ENCODE peak calls at places on chromosomes 7 and 10, in six cellular contexts. One of them, this sample, is unnamed. For H3K4me1, the result is how much of the 10 kb centered on the place peaks cover.

GRCh38 chr10:62681211-62681940 is 123.1 kb upstream of the ADO start:
- DNase-seq in fibroblast of lung: peak
- DNase-seq in esophagus muscularis mucosa: no peak
- DNase-seq in neural progenitor cell: peak
- DNase-seq in body of pancreas: no peak
- DNase-seq in A549: no peak
- DNase-seq in this sample: peak

GRCh38 chr7:142549007-142549406 is 200.3 kb upstream of the PRSS1 start:
- DNase-seq in fibroblast of lung: peak
- DNase-seq in neural progenitor cell: no peak
- DNase-seq in esophagus muscularis mucosa: peak
- DNase-seq in body of pancreas: no peak
- DNase-seq in A549: no peak
- DNase-seq in this sample: no peak

GRCh38 chr7:80630611-80631010 is 7.8 kb upstream of the CD36 start:
- DNase-seq in A549: no peak
- DNase-seq in fibroblast of lung: peak
- DNase-seq in esophagus muscularis mucosa: no peak
- DNase-seq in neural progenitor cell: no peak
- DNase-seq in body of pancreas: no peak
- DNase-seq in this sample: no peak

GRCh38 chr10:30736685-30737232 is 107.2 kb upstream of the LYZL2 start:
- DNase-seq in esophagus muscularis mucosa: no peak
- DNase-seq in fibroblast of lung: peak
- DNase-seq in A549: peak
- DNase-seq in body of pancreas: no peak
- DNase-seq in neural progenitor cell: no peak
- DNase-seq in this sample: no peak

GRCh38 chr7:112484671-112485097 is 3.9 kb downstream of the LSMEM1 start:
- DNase-seq in body of pancreas: no peak
- DNase-seq in neural progenitor cell: no peak
- DNase-seq in fibroblast of lung: peak
- DNase-seq in esophagus muscularis mucosa: no peak
- DNase-seq in A549: peak
- DNase-seq in this sample: no peak

GRCh38 chr7:44477063-44477830 is 13.2 kb downstream of the NUDCD3 start:
- DNase-seq in body of pancreas: peak
- DNase-seq in neural progenitor cell: peak
- DNase-seq in fibroblast of lung: peak
- DNase-seq in esophagus muscularis mucosa: no peak
- DNase-seq in A549: peak
- DNase-seq in this sample: peak

GRCh38 chr7:149209518-149210269 is 14.3 kb downstream of the ZNF282 start:
- DNase-seq in esophagus muscularis mucosa: no peak
- DNase-seq in body of pancreas: no peak
- DNase-seq in A549: peak
- DNase-seq in neural progenitor cell: peak
- DNase-seq in fibroblast of lung: peak
- DNase-seq in this sample: peak

GRCh38 chr7:119720541-119720940 is 552.4 kb upstream of the KCND2 start:
- DNase-seq in esophagus muscularis mucosa: no peak
- DNase-seq in fibroblast of lung: peak
- DNase-seq in A549: no peak
- DNase-seq in body of pancreas: no peak
- DNase-seq in neural progenitor cell: no peak
- DNase-seq in this sample: no peak

GRCh38 chr7:151520419-151521229 is 929 bp upstream of the RHEB start:
- DNase-seq in A549: no peak
- DNase-seq in esophagus muscularis mucosa: no peak
- DNase-seq in fibroblast of lung: no peak
- DNase-seq in body of pancreas: peak
- DNase-seq in neural progenitor cell: no peak
- DNase-seq in this sample: no peak

GRCh38 chr7:146655928-146656797 is 539.6 kb downstream of the CNTNAP2 start:
- DNase-seq in A549: no peak
- DNase-seq in body of pancreas: no peak
- DNase-seq in esophagus muscularis mucosa: no peak
- DNase-seq in neural progenitor cell: no peak
- DNase-seq in fibroblast of lung: peak
- DNase-seq in this sample: peak

GRCh38 chr7:116525298-116525912 is 569 bp downstream of the CAV1 start:
- DNase-seq in esophagus muscularis mucosa: no peak
- DNase-seq in fibroblast of lung: no peak
- DNase-seq in body of pancreas: peak
- DNase-seq in A549: no peak
- DNase-seq in neural progenitor cell: peak
- DNase-seq in this sample: peak

GRCh38 chr10:62130948-62131347 is 137.7 kb downstream of the RTKN2 start:
- DNase-seq in esophagus muscularis mucosa: no peak
- DNase-seq in fibroblast of lung: peak
- DNase-seq in body of pancreas: no peak
- DNase-seq in neural progenitor cell: no peak
- DNase-seq in A549: no peak
- DNase-seq in this sample: no peak

GRCh38 chr10:23081891-23082290 is 13.5 kb upstream of the MSRB2 start:
- DNase-seq in body of pancreas: no peak
- DNase-seq in A549: peak
- DNase-seq in fibroblast of lung: no peak
- DNase-seq in neural progenitor cell: no peak
- DNase-seq in esophagus muscularis mucosa: no peak
- DNase-seq in this sample: peak

GRCh38 chr10:86256690-86257315 is 109.8 kb downstream of the GRID1 start:
- DNase-seq in body of pancreas: no peak
- DNase-seq in esophagus muscularis mucosa: no peak
- DNase-seq in A549: no peak
- DNase-seq in neural progenitor cell: no peak
- DNase-seq in fibroblast of lung: no peak
- DNase-seq in this sample: no peak

GRCh38 chr10:102375250-102375649 is 20.3 kb upstream of the NFKB2 start:
- DNase-seq in esophagus muscularis mucosa: no peak
- DNase-seq in body of pancreas: no peak
- DNase-seq in fibroblast of lung: no peak
- DNase-seq in A549: no peak
- DNase-seq in neural progenitor cell: no peak
- DNase-seq in this sample: no peak

GRCh38 chr10:29998142-29998808 is 61.1 kb downstream of the JCAD start:
- DNase-seq in neural progenitor cell: peak
- DNase-seq in body of pancreas: peak
- DNase-seq in fibroblast of lung: peak
- DNase-seq in esophagus muscularis mucosa: no peak
- DNase-seq in A549: peak
- DNase-seq in this sample: peak

GRCh38 chr10:114042895-114043531 is 653 bp upstream of the ADRB1 start:
- DNase-seq in neural progenitor cell: peak
- DNase-seq in body of pancreas: peak
- DNase-seq in esophagus muscularis mucosa: no peak
- DNase-seq in fibroblast of lung: peak
- DNase-seq in A549: peak
- DNase-seq in this sample: no peak

GRCh38 chr7:73328696-73329095 is 735 bp downstream of the FKBP6 start:
- DNase-seq in fibroblast of lung: no peak
- DNase-seq in esophagus muscularis mucosa: no peak
- DNase-seq in body of pancreas: no peak
- DNase-seq in neural progenitor cell: no peak
- DNase-seq in A549: no peak
- DNase-seq in this sample: no peak

GRCh38 chr7:95859434-95859833 is 87.1 kb downstream of the DYNC1I1 start:
- DNase-seq in esophagus muscularis mucosa: no peak
- DNase-seq in A549: no peak
- DNase-seq in neural progenitor cell: peak
- DNase-seq in fibroblast of lung: peak
- DNase-seq in body of pancreas: no peak
- DNase-seq in this sample: no peak

GRCh38 chr7:2820508-2820934 is 23.6 kb downstream of the GNA12 start:
- DNase-seq in A549: no peak
- DNase-seq in esophagus muscularis mucosa: no peak
- DNase-seq in neural progenitor cell: no peak
- DNase-seq in fibroblast of lung: peak
- DNase-seq in body of pancreas: peak
- DNase-seq in this sample: no peak

GRCh38 chr10:17075510-17075909 is 54.1 kb downstream of the CUBN start:
- DNase-seq in esophagus muscularis mucosa: no peak
- DNase-seq in body of pancreas: no peak
- DNase-seq in A549: peak
- DNase-seq in neural progenitor cell: no peak
- DNase-seq in fibroblast of lung: peak
- DNase-seq in this sample: no peak

GRCh38 chr7:1567893-1568292 is 1.9 kb downstream of the PSMG3 start:
- DNase-seq in fibroblast of lung: peak
- DNase-seq in esophagus muscularis mucosa: no peak
- DNase-seq in body of pancreas: no peak
- DNase-seq in A549: no peak
- DNase-seq in neural progenitor cell: no peak
- DNase-seq in this sample: no peak

GRCh38 chr7:21542891-21543527 is at the start of gene DNAH11:
- DNase-seq in neural progenitor cell: peak
- DNase-seq in esophagus muscularis mucosa: no peak
- DNase-seq in fibroblast of lung: peak
- DNase-seq in A549: peak
- DNase-seq in body of pancreas: peak
- DNase-seq in this sample: peak
- TF ChIP-seq CTCF in neural progenitor cell: no peak
- TF ChIP-seq CTCF in esophagus muscularis mucosa: peak
- TF ChIP-seq CTCF in fibroblast of lung: no peak
- TF ChIP-seq CTCF in A549: no peak
- TF ChIP-seq CTCF in body of pancreas: no peak
- TF ChIP-seq CTCF in this sample: no peak

GRCh38 chr7:132865366-132865765 is 216.5 kb downstream of the CHCHD3 start:
- DNase-seq in neural progenitor cell: no peak
- DNase-seq in esophagus muscularis mucosa: no peak
- DNase-seq in fibroblast of lung: no peak
- DNase-seq in A549: no peak
- DNase-seq in body of pancreas: no peak
- DNase-seq in this sample: no peak
- H3K4me1 ChIP-seq in neural progenitor cell: under half
- H3K4me1 ChIP-seq in esophagus muscularis mucosa: under half
- H3K4me1 ChIP-seq in fibroblast of lung: under half
- H3K4me1 ChIP-seq in A549: under half
- H3K4me1 ChIP-seq in body of pancreas: under half
- H3K4me1 ChIP-seq in this sample: under half

DNA sequence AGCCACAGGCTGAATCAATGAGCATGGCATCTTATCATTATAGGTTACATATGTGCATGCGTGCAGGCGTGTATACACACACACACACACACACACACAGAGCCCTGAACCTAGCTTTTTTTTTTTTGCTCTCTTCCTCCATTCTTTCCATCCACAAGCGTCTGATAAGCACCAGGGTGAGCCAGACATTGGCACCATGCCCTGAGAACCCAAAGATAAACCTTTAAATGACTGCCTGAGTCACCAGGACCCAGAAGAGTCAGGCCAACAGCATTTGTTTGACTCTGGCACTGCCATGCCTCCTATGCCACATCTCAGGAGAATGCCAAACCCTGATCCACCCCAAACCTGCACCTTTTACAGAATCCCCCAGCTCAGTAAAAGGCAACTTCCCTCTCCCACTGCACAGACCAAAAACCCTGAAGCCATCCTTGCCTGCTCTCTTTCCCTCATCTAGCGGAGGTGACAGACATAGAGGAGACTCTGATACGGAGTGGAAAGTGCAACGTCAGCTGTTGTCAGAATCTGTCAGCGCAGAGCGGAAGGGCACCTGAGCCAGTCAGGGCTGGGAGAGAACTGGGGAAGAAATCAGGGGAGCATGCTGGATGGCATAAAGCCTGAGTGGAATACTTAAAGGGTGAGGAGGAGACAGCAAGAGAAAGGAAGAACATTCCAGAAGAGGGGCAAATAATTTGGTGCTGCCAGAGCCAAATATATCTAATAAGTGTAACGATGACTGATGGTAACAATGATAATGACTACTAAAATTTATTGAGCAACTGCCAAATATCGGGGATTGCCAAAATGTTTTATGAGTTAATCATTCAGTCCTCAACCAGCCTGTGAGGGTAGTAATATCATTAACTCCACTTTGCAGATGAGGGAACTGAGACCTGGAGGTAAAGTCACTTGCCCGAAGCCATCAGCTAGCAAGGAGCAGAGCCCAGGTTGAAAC is 3.2 kb downstream of the PARP12 start:
- DNase-seq in esophagus muscularis mucosa: no peak
- DNase-seq in fibroblast of lung: peak
- DNase-seq in A549: peak
- DNase-seq in body of pancreas: peak
- DNase-seq in neural progenitor cell: no peak
- DNase-seq in this sample: no peak
- H3K4me3 ChIP-seq in esophagus muscularis mucosa: no peak
- H3K4me3 ChIP-seq in fibroblast of lung: no peak
- H3K4me3 ChIP-seq in A549: no peak
- H3K4me3 ChIP-seq in body of pancreas: no peak
- H3K4me3 ChIP-seq in neural progenitor cell: no peak
- H3K4me3 ChIP-seq in this sample: no peak

DNA sequence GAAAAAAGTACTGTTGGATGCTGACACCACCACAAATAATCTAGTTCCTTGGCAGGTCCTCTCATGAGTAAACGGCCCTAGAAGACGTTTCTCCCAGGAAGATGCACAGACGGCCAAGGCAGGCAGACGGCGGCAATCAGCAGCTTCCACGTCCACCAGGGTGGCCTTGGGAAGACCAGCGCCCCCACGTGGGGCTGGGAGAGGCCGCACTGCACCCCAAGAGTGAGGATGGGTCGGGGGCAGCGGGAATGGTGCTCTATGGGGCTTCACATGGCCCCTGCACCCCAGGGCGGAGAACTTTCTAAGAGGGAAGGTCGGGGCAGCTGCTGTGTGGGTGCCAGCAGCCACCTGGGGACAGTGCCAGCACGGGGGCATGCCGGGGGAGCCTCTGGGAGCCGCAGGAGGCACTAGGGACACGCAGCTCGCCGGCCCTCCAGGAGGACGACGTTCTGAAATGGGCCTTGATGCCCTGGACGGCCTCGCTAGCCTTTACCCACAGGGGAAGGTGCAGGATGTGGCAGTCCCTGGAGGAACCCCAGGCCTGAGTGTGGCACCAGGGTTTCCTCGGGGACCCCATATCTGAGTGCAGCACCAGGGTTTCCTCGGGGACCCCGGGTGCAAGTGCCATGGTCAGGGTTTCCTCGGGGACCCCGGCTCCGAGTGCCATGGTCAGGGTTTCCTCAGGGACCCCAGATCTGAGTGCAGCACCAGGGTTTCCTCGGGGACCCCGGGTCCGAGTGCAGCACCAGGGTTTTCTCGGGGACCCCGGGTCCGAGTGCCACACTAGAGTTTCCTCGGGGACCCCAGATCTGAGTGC is 539.9 kb downstream of the DNAJB6 start:
- DNase-seq in esophagus muscularis mucosa: no peak
- DNase-seq in fibroblast of lung: no peak
- DNase-seq in neural progenitor cell: peak
- DNase-seq in body of pancreas: no peak
- DNase-seq in A549: no peak
- DNase-seq in this sample: no peak
- TF ChIP-seq CTCF in esophagus muscularis mucosa: no peak
- TF ChIP-seq CTCF in fibroblast of lung: no peak
- TF ChIP-seq CTCF in neural progenitor cell: peak
- TF ChIP-seq CTCF in body of pancreas: no peak
- TF ChIP-seq CTCF in A549: no peak
- TF ChIP-seq CTCF in this sample: no peak

GRCh38 chr10:48296699-48297098 is 9.8 kb upstream of the MAPK8 start:
- DNase-seq in fibroblast of lung: no peak
- DNase-seq in body of pancreas: no peak
- DNase-seq in esophagus muscularis mucosa: no peak
- DNase-seq in A549: no peak
- DNase-seq in neural progenitor cell: no peak
- DNase-seq in this sample: no peak
- H3K4me1 ChIP-seq in fibroblast of lung: under half
- H3K4me1 ChIP-seq in body of pancreas: under half
- H3K4me1 ChIP-seq in esophagus muscularis mucosa: under half
- H3K4me1 ChIP-seq in A549: under half
- H3K4me1 ChIP-seq in neural progenitor cell: under half
- H3K4me1 ChIP-seq in this sample: under half

This sample was measured in MM.1S.